ENCODE peak calls at places on chromosomes 3 and 15, in seven cellular contexts. V, N, K, H, E, L and Q are unnamed samples. For H3K4me1, the result is how much of the 10 kb centered on the place peaks cover.

GRCh38 chr15:64622410-64623260 is 152.8 kb downstream of the RBPMS2 start:
- DNase-seq in V (no peak), N (no peak), K (no peak), H (no peak), E (no peak), L (no peak), Q (no peak)

GRCh38 chr3:8761866-8762265 is 7.5 kb downstream of the OXTR start:
- DNase-seq in V (no peak), N (no peak), K (no peak), H (no peak), E (no peak), L (no peak), Q (no peak)

GRCh38 chr15:72515591-72516389 is 41.7 kb downstream of the ARIH1 start:
- DNase-seq in V (no peak), N (no peak), K (no peak), H (no peak), E (no peak), L (no peak), Q (no peak)

GRCh38 chr3:59791774-59792308 is 742.0 kb upstream of the CFAP20DC start:
- DNase-seq in V (no peak), N (no peak), K (no peak), H (no peak), E (no peak), L (no peak), Q (no peak)

GRCh38 chr3:4641863-4642262 is 148.7 kb downstream of the ITPR1 start:
- DNase-seq in V (no peak), N (no peak), K (no peak), H (no peak), E (no peak), L (no peak), Q (no peak)

GRCh38 chr15:60363903-60364302 is 33.9 kb downstream of the ANXA2 start:
- DNase-seq in V (no peak), N (no peak), K (no peak), H (no peak), E (no peak), L (no peak), Q (no peak)

GRCh38 chr15:78727561-78727960 is 83.7 kb downstream of the ADAMTS7 start:
- DNase-seq in V (no peak), N (no peak), K (no peak), H (no peak), E (no peak), L (no peak), Q (no peak)

GRCh38 chr15:92392462-92392861 is 1.2 kb upstream of the ST8SIA2 start:
- DNase-seq in V (peak), N (no peak), K (no peak), H (no peak), E (no peak), L (no peak), Q (no peak)

GRCh38 chr3:156892701-156893100 is 66.5 kb downstream of the LEKR1 start:
- DNase-seq in V (no peak), N (no peak), K (no peak), H (no peak), E (no peak), L (no peak), Q (peak)

GRCh38 chr3:119955972-119956371 is 138.3 kb downstream of the GSK3B start:
- DNase-seq in V (no peak), N (no peak), K (no peak), H (no peak), E (no peak), L (no peak), Q (no peak)

GRCh38 chr3:130895690-130896089 is 1.8 kb downstream of the ATP2C1 start:
- DNase-seq in V (no peak), N (no peak), K (no peak), H (no peak), E (no peak), L (no peak), Q (no peak)

GRCh38 chr15:67108122-67108871 is 42.9 kb downstream of the SMAD3 start:
- DNase-seq in V (no peak), N (no peak), K (no peak), H (no peak), E (no peak), L (no peak), Q (peak)

GRCh38 chr3:49668861-49669260 is 5.3 kb upstream of the APEH start:
- DNase-seq in V (peak), N (peak), K (no peak), H (no peak), E (no peak), L (no peak), Q (no peak)

GRCh38 chr3:111917300-111917699 is 58.2 kb downstream of the PHLDB2 start:
- DNase-seq in V (no peak), N (no peak), K (no peak), H (no peak), E (no peak), L (no peak), Q (peak)

GRCh38 chr15:49848824-49849209 is 228.0 kb downstream of the DTWD1 start:
- DNase-seq in V (no peak), N (no peak), K (no peak), H (no peak), E (no peak), L (no peak), Q (no peak)

GRCh38 chr3:85560088-85560790 is 601.5 kb downstream of the CADM2 start:
- DNase-seq in V (no peak), N (no peak), K (no peak), H (peak), E (no peak), L (peak), Q (no peak)

GRCh38 chr15:100968043-100968966 is 49.1 kb downstream of the LRRK1 start:
- DNase-seq in V (no peak), N (no peak), K (no peak), H (no peak), E (no peak), L (no peak), Q (no peak)

GRCh38 chr3:10169000-10169496 is 4.3 kb downstream of the IRAK2 start:
- DNase-seq in V (no peak), N (no peak), K (no peak), H (no peak), E (peak), L (no peak), Q (no peak)

GRCh38 chr15:57376695-57377477 is 581 bp downstream of the CGNL1 start:
- DNase-seq in V (peak), N (peak), K (peak), H (peak), E (peak), L (peak), Q (peak)

GRCh38 chr15:68303134-68303533 is 25.6 kb downstream of the FEM1B start:
- DNase-seq in V (no peak), N (no peak), K (no peak), H (peak), E (no peak), L (no peak), Q (no peak)
- H3K4me1 ChIP-seq in V (under half), N (under half), K (under half), H (under half), E (under half), L (under half), Q (under half)

DNA sequence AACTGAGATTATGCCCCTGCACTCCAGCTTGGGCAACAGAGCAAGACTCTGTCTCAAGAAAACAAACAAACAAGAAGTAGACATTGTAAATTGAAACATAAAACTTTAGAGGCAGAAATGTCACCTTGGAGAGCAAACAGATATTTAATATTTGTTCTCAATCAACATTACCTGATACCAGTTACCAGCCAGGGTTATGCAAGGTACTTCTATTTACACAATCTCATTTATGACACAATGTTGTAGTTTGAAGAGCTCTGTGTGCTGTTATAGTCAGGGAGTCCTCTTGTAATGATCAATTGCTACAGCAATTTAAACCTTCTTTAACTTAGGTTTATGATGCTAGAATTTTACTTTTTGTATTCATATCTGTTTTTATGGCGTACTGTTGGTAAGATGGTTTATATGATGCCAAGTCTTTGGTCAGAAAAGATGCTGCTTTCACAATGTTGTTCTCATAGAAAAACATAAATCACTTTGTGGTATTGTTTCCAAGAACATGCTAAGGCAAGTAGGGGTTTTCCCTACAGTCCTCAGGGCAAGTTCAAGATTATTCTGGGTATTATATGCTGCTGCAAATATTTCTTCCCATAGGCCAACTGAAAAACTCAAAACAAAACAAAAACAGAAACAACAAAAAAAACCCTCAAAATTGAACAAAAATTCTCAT is 173.5 kb downstream of the TNIK start:
- DNase-seq in V (peak), N (no peak), K (no peak), H (no peak), E (no peak), L (no peak), Q (no peak)
- H3K4me3 ChIP-seq in V (no peak), N (no peak), K (no peak), H (no peak), E (no peak), L (no peak), Q (no peak)

GRCh38 chr3:66470285-66470684 is 30.5 kb downstream of the LRIG1 start:
- DNase-seq in V (no peak), N (no peak), K (no peak), H (no peak), E (no peak), L (no peak), Q (no peak)
- H3K4me1 ChIP-seq in V (under half), N (half or more), K (under half), H (under half), E (under half), L (under half), Q (under half)

GRCh38 chr3:126021224-126021623 is 52.2 kb downstream of the ROPN1B start:
- DNase-seq in V (no peak), N (no peak), K (no peak), H (no peak), E (no peak), L (no peak), Q (no peak)

GRCh38 chr3:126018995-126019394 is 50.0 kb downstream of the ROPN1B start:
- DNase-seq in V (no peak), N (no peak), K (no peak), H (no peak), E (no peak), L (no peak), Q (no peak)

GRCh38 chr3:126021702-126022101 is 52.7 kb downstream of the ROPN1B start:
- DNase-seq in V (no peak), N (no peak), K (no peak), H (no peak), E (no peak), L (no peak), Q (no peak)

GRCh38 chr3:126018545-126018944 is 49.6 kb downstream of the ROPN1B start:
- DNase-seq in V (no peak), N (no peak), K (no peak), H (no peak), E (no peak), L (no peak), Q (no peak)

DNA sequence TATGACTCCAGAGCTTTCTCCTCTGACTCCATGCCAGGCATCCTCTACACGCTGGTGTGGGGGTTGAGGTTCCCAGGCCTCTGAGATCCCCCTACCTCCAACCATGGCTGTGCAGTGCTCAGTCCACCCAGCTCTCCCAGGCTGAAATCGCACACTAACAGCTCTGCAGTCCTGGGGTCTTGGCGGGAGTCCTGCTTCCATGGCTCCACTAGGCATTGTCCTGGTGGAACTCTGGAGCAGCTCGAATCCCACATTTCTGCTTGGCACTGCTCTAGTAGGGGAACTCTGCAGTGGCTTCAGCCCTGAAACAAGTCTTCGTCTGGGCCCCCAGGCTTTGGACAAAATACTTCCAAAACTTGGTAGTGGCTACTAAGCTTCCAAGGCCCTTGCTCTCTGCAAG is 50.7 kb downstream of the ROPN1B start:
- DNase-seq in V (no peak), N (no peak), K (no peak), H (no peak), E (no peak), L (no peak), Q (no peak)
- H3K4me3 ChIP-seq in V (no peak), N (no peak), K (no peak), H (no peak), E (no peak), L (no peak), Q (no peak)

GRCh38 chr3:184596233-184596632 is 34.6 kb downstream of the EPHB3 start:
- DNase-seq in V (no peak), N (no peak), K (no peak), H (no peak), E (no peak), L (no peak), Q (no peak)

GRCh38 chr3:184599143-184599542 is 37.6 kb downstream of the EPHB3 start:
- DNase-seq in V (no peak), N (no peak), K (no peak), H (no peak), E (no peak), L (no peak), Q (no peak)

GRCh38 chr3:184596886-184597575 is 35.4 kb downstream of the EPHB3 start:
- DNase-seq in V (no peak), N (no peak), K (peak), H (no peak), E (no peak), L (no peak), Q (no peak)

GRCh38 chr3:184597783-184598182 is 36.2 kb downstream of the EPHB3 start:
- DNase-seq in V (no peak), N (peak), K (peak), H (no peak), E (no peak), L (no peak), Q (no peak)

GRCh38 chr3:184598220-184598927 is 36.8 kb downstream of the EPHB3 start:
- DNase-seq in V (no peak), N (no peak), K (no peak), H (no peak), E (peak), L (no peak), Q (no peak)
- H3K4me1 ChIP-seq in V (under half), N (under half), K (under half), H (under half), E (under half), L (half or more), Q (under half)

GRCh38 chr3:184375747-184376495 is 2.1 kb downstream of the THPO start:
- DNase-seq in V (no peak), N (no peak), K (no peak), H (no peak), E (no peak), L (no peak), Q (no peak)

GRCh38 chr3:184379375-184380209 is at the start of gene CHRD:
- DNase-seq in V (peak), N (no peak), K (no peak), H (no peak), E (no peak), L (no peak), Q (peak)

GRCh38 chr3:184377882-184378445 is at the start of gene THPO:
- DNase-seq in V (peak), N (peak), K (no peak), H (no peak), E (no peak), L (no peak), Q (no peak)

GRCh38 chr3:184378650-184379374 is 805 bp upstream of the THPO start:
- DNase-seq in V (no peak), N (no peak), K (no peak), H (no peak), E (no peak), L (no peak), Q (peak)

DNA sequence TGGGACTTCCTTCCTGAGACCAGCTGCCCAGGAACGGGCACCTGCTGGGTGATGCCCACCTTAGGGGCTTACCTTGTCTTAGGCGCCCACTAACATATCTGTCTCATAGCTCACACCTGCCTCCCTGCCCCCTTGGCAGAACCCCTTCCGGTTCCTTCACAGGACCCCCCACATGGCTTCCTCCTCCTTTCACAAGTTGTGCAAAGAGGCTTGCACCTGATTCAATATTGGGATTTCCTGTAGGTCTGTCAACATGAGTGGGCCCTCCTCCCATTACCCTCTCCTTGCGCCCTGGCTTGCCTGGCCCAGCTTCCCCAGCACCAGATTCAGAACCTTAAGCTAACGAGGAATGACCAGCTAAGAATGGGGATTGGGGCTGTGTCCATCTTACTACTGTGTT is 633 bp downstream of the THPO start:
- DNase-seq in V (no peak), N (peak), K (no peak), H (no peak), E (no peak), L (no peak), Q (no peak)
- H3K4me3 ChIP-seq in V (no peak), N (no peak), K (no peak), H (no peak), E (no peak), L (no peak), Q (peak)